ENCODE peak calls at places on chromosomes 5 and 9, in five cellular contexts. T is GM04504, O is activated T-helper 1 cell treated with Interleukin-2 at 50 U/mL for 16 hours, J is fibroblast of mammary gland, K is NCI-H1417. U is an unnamed sample.

GRCh38 chr5:133754575-133755169 is 142.3 kb upstream of the FSTL4 start:
- DNase-seq in O (no peak), T (peak), J (peak), K (peak), U (peak)

GRCh38 chr9:10232352-10232930 is 380.4 kb downstream of the PTPRD start:
- DNase-seq in K (no peak), O (no peak), J (peak), T (no peak), U (peak)

GRCh38 chr9:124098141-124098905 is 86.8 kb downstream of the LHX2 start:
- DNase-seq in O (no peak), K (peak), T (no peak), J (peak), U (peak)

GRCh38 chr9:97598461-97599288 is 34.5 kb downstream of the TSTD2 start:
- DNase-seq in J (peak), T (peak), O (peak), K (peak), U (peak)

GRCh38 chr5:10860645-10861455 is 99.8 kb upstream of the DAP start:
- DNase-seq in O (no peak), J (peak), K (no peak), T (peak), U (peak)

GRCh38 chr5:92800360-92800759 is 780.7 kb downstream of the NR2F1-AS1 start:
- DNase-seq in J (peak), K (peak), T (peak), O (no peak), U (peak)

GRCh38 chr5:59123595-59124561 is 541.0 kb downstream of the RAB3C start:
- DNase-seq in J (no peak), O (no peak), K (no peak), T (no peak), U (no peak)

GRCh38 chr9:37286530-37287175 is 135.8 kb upstream of the GRHPR start:
- DNase-seq in K (no peak), T (no peak), O (no peak), J (no peak), U (no peak)

GRCh38 chr9:97930972-97931371 is 7.0 kb downstream of the HEMGN start:
- DNase-seq in T (no peak), J (no peak), O (no peak), K (no peak), U (no peak)

GRCh38 chr9:130294664-130295063 is 29.1 kb downstream of the HMCN2 start:
- DNase-seq in T (no peak), K (no peak), J (no peak), O (no peak), U (no peak)

GRCh38 chr9:108473209-108474112 is 382.3 kb downstream of the ACTL7B start:
- DNase-seq in K (peak), T (no peak), O (no peak), J (peak), U (peak)

GRCh38 chr5:1312993-1313833 is 18.3 kb upstream of the TERT start:
- DNase-seq in T (no peak), J (no peak), O (no peak), K (peak), U (no peak)

GRCh38 chr5:132813599-132814440 is 718 bp downstream of the SOWAHA start:
- DNase-seq in K (peak), J (no peak), O (no peak), T (no peak), U (peak)

GRCh38 chr5:39816111-39816834 is 391.5 kb upstream of the DAB2 start:
- DNase-seq in J (no peak), O (no peak), K (no peak), T (no peak), U (no peak)

GRCh38 chr9:32472344-32472743 is 53.7 kb downstream of the RIGI start:
- DNase-seq in K (no peak), O (no peak), J (no peak), T (no peak), U (no peak)

GRCh38 chr9:17928228-17928627 is 349.4 kb downstream of the SH3GL2 start:
- DNase-seq in J (no peak), T (no peak), K (no peak), O (no peak), U (no peak)

GRCh38 chr9:74041588-74041987 is 455.5 kb upstream of the RORB start:
- DNase-seq in O (no peak), J (no peak), T (no peak), K (peak), U (no peak)

GRCh38 chr9:109574061-109574882 is 76.2 kb upstream of the PTPN3 start:
- DNase-seq in O (no peak), J (peak), T (peak), K (peak), U (peak)

GRCh38 chr5:154593091-154593490 is 115.1 kb upstream of the HAND1 start:
- DNase-seq in O (no peak), K (no peak), J (peak), T (peak), U (peak)

GRCh38 chr5:52810426-52810825 is 22.7 kb downstream of the ITGA1 start:
- DNase-seq in T (no peak), O (no peak), K (no peak), J (no peak), U (no peak)

GRCh38 chr9:124477211-124478013 is 27.2 kb downstream of the ADGRD2 start:
- DNase-seq in O (no peak), K (peak), J (no peak), T (no peak), U (no peak)

GRCh38 chr5:125106881-125107280 is 360.4 kb upstream of the ZNF608 start:
- DNase-seq in T (no peak), J (no peak), O (no peak), K (no peak), U (no peak)

GRCh38 chr5:16713386-16713928 is 96.7 kb upstream of the RETREG1 start:
- DNase-seq in K (peak), T (no peak), J (peak), O (no peak), U (peak)

GRCh38 chr9:136950656-136951030 is 1.4 kb upstream of the LCN12 start:
- DNase-seq in J (no peak), K (no peak), O (no peak), T (no peak), U (no peak)

GRCh38 chr5:141838326-141839014 is 39.7 kb downstream of the PCDH1 start:
- DNase-seq in O (no peak), J (no peak), K (no peak), T (no peak), U (no peak)

GRCh38 chr5:109585012-109585599 is 104.6 kb upstream of the MAN2A1 start:
- DNase-seq in J (peak), O (no peak), K (no peak), T (no peak), U (no peak)

GRCh38 chr9:89440548-89440947 is 57.4 kb downstream of the SEMA4D start:
- DNase-seq in T (no peak), O (no peak), K (no peak), J (no peak), U (no peak)

GRCh38 chr9:93684806-93685553 is 108.6 kb downstream of the PHF2 start:
- DNase-seq in K (peak), O (no peak), T (no peak), J (no peak), U (peak)

GRCh38 chr5:151255621-151256286 is 2.8 kb downstream of the GM2A start:
- DNase-seq in O (no peak), K (no peak), J (no peak), T (no peak), U (no peak)

GRCh38 chr9:137664676-137665075 is 45.9 kb downstream of the EHMT1 start:
- DNase-seq in J (no peak), O (no peak), T (no peak), K (no peak), U (no peak)

GRCh38 chr5:181181650-181182565 is 23.1 kb downstream of the TRIM7 start:
- DNase-seq in O (peak), J (peak), K (no peak), T (no peak), U (peak)